ENCODE peak calls at places on chromosomes 4 and X, in nine cellular contexts. Z is tibial nerve; G is AG09309; O is posterior cingulate gyrus; A is kidney epithelial cell; Q is renal cortical epithelial cell; W is effector CD4-positive, alpha-beta T cell; V is T-helper 17 cell; K is OCI-LY7. H is an unnamed sample.

GRCh38 chrX:120282697-120283096 is 28.6 kb downstream of the TMEM255A start:
- DNase-seq in A (no peak), K (no peak), G (no peak), O (no peak), Q (no peak), W (no peak), V (no peak), Z (no peak), H (no peak)

GRCh38 chrX:23817979-23818336 is 35.0 kb downstream of the SAT1 start:
- DNase-seq in V (no peak), K (no peak), Q (no peak), O (no peak), G (no peak), A (no peak), Z (no peak), W (no peak), H (no peak)

GRCh38 chrX:13752646-13753045 is 18.1 kb downstream of the OFD1 start:
- DNase-seq in A (no peak), V (no peak), K (peak), G (no peak), O (no peak), Z (no peak), Q (no peak), W (no peak), H (no peak)

GRCh38 chrX:19152762-19153161 is 30.5 kb upstream of the ADGRG2 start:
- DNase-seq in Z (no peak), Q (peak), O (no peak), W (no peak), A (no peak), V (no peak), G (no peak), K (no peak), H (no peak)

GRCh38 chr4:11050766-11051165 is 366.2 kb upstream of the CLNK start:
- DNase-seq in G (no peak), K (no peak), Q (no peak), O (no peak), A (no peak), V (no peak), W (no peak), Z (no peak), H (no peak)

GRCh38 chr4:100372432-100372831 is 145.4 kb downstream of the EMCN start:
- DNase-seq in A (no peak), V (no peak), K (peak), W (no peak), O (no peak), Z (no peak), Q (no peak), G (no peak), H (no peak)

GRCh38 chr4:1690698-1691097 is 6.6 kb upstream of the FAM53A start:
- DNase-seq in K (no peak), O (no peak), Q (no peak), G (no peak), Z (no peak), W (no peak), V (no peak), A (no peak), H (no peak)

GRCh38 chr4:52001616-52002015 is 18.5 kb downstream of the LRRC66 start:
- DNase-seq in V (no peak), O (no peak), A (peak), Q (peak), G (no peak), Z (no peak), K (no peak), W (no peak), H (no peak)

GRCh38 chrX:64229145-64229544 is 1.3 kb downstream of the ASB12 start:
- DNase-seq in W (no peak), A (no peak), O (no peak), Q (no peak), V (no peak), G (no peak), K (no peak), Z (no peak), H (no peak)

GRCh38 chrX:17415242-17415815 is 40.3 kb downstream of the NHS start:
- DNase-seq in Q (no peak), A (no peak), K (no peak), V (no peak), W (no peak), Z (no peak), G (no peak), O (no peak), H (no peak)

GRCh38 chr4:150363721-150364688 is 217.9 kb upstream of the MAB21L2 start:
- DNase-seq in Z (no peak), V (no peak), G (no peak), O (no peak), K (no peak), A (no peak), W (no peak), Q (no peak), H (no peak)

GRCh38 chr4:125187621-125188176 is 127.1 kb upstream of the FAT4 start:
- DNase-seq in O (no peak), A (peak), W (no peak), Q (peak), G (peak), K (no peak), V (no peak), Z (no peak), H (no peak)

GRCh38 chr4:123462007-123462406 is 65.4 kb downstream of the SPRY1 start:
- DNase-seq in V (no peak), Q (peak), G (no peak), K (no peak), Z (no peak), A (no peak), W (no peak), O (no peak), H (no peak)

GRCh38 chr4:141133146-141134006 is at the start of gene RNF150:
- DNase-seq in W (no peak), G (peak), Z (peak), V (no peak), K (peak), A (peak), Q (peak), O (peak), H (peak)

GRCh38 chrX:18099745-18100144 is 120.9 kb downstream of the BEND2 start:
- DNase-seq in W (no peak), K (no peak), A (no peak), V (no peak), Q (peak), Z (no peak), O (no peak), G (no peak), H (no peak)

GRCh38 chr4:4270529-4270928 is 19.4 kb downstream of the LYAR start:
- DNase-seq in W (no peak), K (no peak), O (no peak), Z (no peak), A (no peak), V (no peak), Q (no peak), G (no peak), H (no peak)

GRCh38 chr4:140004580-140005314 is 149.2 kb downstream of the MAML3 start:
- DNase-seq in W (no peak), V (no peak), K (no peak), Q (peak), A (no peak), Z (peak), O (peak), G (peak), H (peak)

GRCh38 chr4:147355849-147356248 is 125.0 kb upstream of the EDNRA start:
- DNase-seq in Q (no peak), A (peak), G (no peak), Z (no peak), O (no peak), K (no peak), W (no peak), V (no peak), H (no peak)

GRCh38 chrX:106952988-106953387 is 32.8 kb downstream of the CLDN2 start:
- DNase-seq in W (no peak), Q (peak), G (no peak), V (no peak), K (peak), O (no peak), Z (no peak), A (no peak), H (no peak)

GRCh38 chr4:184100297-184100885 is 117.3 kb downstream of the ENPP6 start:
- DNase-seq in G (no peak), Q (peak), V (peak), O (peak), A (no peak), W (no peak), K (peak), Z (no peak), H (peak)

GRCh38 chrX:135985974-135986312 is 708 bp downstream of the SLC9A6 start:
- DNase-seq in G (no peak), Q (no peak), O (no peak), A (no peak), K (no peak), V (no peak), Z (no peak), W (no peak), H (no peak)

GRCh38 chr4:22093126-22093525 is 144.6 kb upstream of the KCNIP4 start:
- DNase-seq in O (no peak), A (no peak), Z (no peak), G (no peak), W (no peak), Q (no peak), V (no peak), K (no peak), H (no peak)